ENCODE peak calls at places on chromosomes 11 and 22, in four cellular contexts. A, J, B and K are unnamed samples.

GRCh38 chr11:69874178-69874983 is 55.2 kb upstream of the FGF3 start:
- DNase-seq in A (no peak), J (no peak), B (no peak), K (no peak)

GRCh38 chr11:100682247-100682969 is 4.7 kb upstream of the ARHGAP42 start:
- DNase-seq in A (no peak), J (no peak), B (no peak), K (no peak)

GRCh38 chr11:7749456-7749855 is 43.2 kb upstream of the OVCH2 start:
- DNase-seq in A (no peak), J (no peak), B (no peak), K (no peak)

GRCh38 chr11:45022294-45023064 is 71.8 kb upstream of the TP53I11 start:
- DNase-seq in A (no peak), J (no peak), B (no peak), K (no peak)

GRCh38 chr11:556175-556699 is 4.3 kb downstream of the LMNTD2 start:
- DNase-seq in A (no peak), J (no peak), B (no peak), K (no peak)

GRCh38 chr11:967995-968751 is 42.5 kb downstream of the AP2A2 start:
- DNase-seq in A (no peak), J (no peak), B (no peak), K (no peak)

GRCh38 chr11:91097069-91097468 is 874.2 kb upstream of the CHORDC1 start:
- DNase-seq in A (no peak), J (no peak), B (no peak), K (no peak)

GRCh38 chr22:30485362-30485988 is 13.7 kb upstream of the SEC14L3 start:
- DNase-seq in A (peak; percentile 62), J (peak; percentile 37), B (peak; percentile 2), K (peak; percentile 81)